ENCODE peak calls at places on chromosomes 16 and 17, in eight cellular contexts. One of them, this sample, is unnamed.
A peak's percentile ranks its signal among the peaks of the same experiment; 100 is the strongest.

GRCh38 chr16:89919535-89920406 is 1.1 kb downstream of the MC1R start:
- DNase-seq in fibroblast of pulmonary artery: no peak
- DNase-seq in PC-9: no peak
- DNase-seq in tibial artery: no peak
- DNase-seq in mucosa of descending colon: peak; percentile 51
- DNase-seq in uterus: no peak
- DNase-seq in kidney epithelial cell: no peak
- DNase-seq in CD8-positive, alpha-beta memory T cell: no peak
- DNase-seq in this sample: no peak

GRCh38 chr16:67806428-67807147 is at the start of the genes RANBP10 and TSNAXIP1:
- DNase-seq in fibroblast of pulmonary artery: peak; percentile 99
- DNase-seq in PC-9: peak; percentile 98
- DNase-seq in tibial artery: peak; percentile 99
- DNase-seq in mucosa of descending colon: peak; percentile 97
- DNase-seq in uterus: peak; percentile 98
- DNase-seq in kidney epithelial cell: peak; percentile 98
- DNase-seq in CD8-positive, alpha-beta memory T cell: peak; percentile 95
- DNase-seq in this sample: peak; percentile 95

GRCh38 chr17:71900830-71901229 is 220.0 kb upstream of the SOX9 start:
- DNase-seq in fibroblast of pulmonary artery: peak; percentile 3
- DNase-seq in PC-9: peak; percentile 93
- DNase-seq in tibial artery: no peak
- DNase-seq in mucosa of descending colon: no peak
- DNase-seq in uterus: no peak
- DNase-seq in kidney epithelial cell: peak; percentile 77
- DNase-seq in CD8-positive, alpha-beta memory T cell: no peak
- DNase-seq in this sample: no peak

GRCh38 chr16:76653390-76654026 is 376.3 kb downstream of the CNTNAP4 start:
- DNase-seq in fibroblast of pulmonary artery: peak; percentile 70
- DNase-seq in PC-9: peak; percentile 39
- DNase-seq in tibial artery: no peak
- DNase-seq in mucosa of descending colon: no peak
- DNase-seq in uterus: no peak
- DNase-seq in kidney epithelial cell: peak; percentile 18
- DNase-seq in CD8-positive, alpha-beta memory T cell: no peak
- DNase-seq in this sample: no peak

GRCh38 chr17:3838206-3838605 is 7.8 kb downstream of the NCBP3 start:
- DNase-seq in fibroblast of pulmonary artery: no peak
- DNase-seq in PC-9: peak; percentile 86
- DNase-seq in tibial artery: no peak
- DNase-seq in mucosa of descending colon: peak; percentile 90
- DNase-seq in uterus: no peak
- DNase-seq in kidney epithelial cell: no peak
- DNase-seq in CD8-positive, alpha-beta memory T cell: no peak
- DNase-seq in this sample: no peak

GRCh38 chr17:50721194-50722010 is 2.0 kb downstream of the LUC7L3 start:
- DNase-seq in fibroblast of pulmonary artery: no peak
- DNase-seq in PC-9: no peak
- DNase-seq in tibial artery: no peak
- DNase-seq in mucosa of descending colon: no peak
- DNase-seq in uterus: no peak
- DNase-seq in kidney epithelial cell: no peak
- DNase-seq in CD8-positive, alpha-beta memory T cell: no peak
- DNase-seq in this sample: no peak

GRCh38 chr17:27502526-27503324 is 46.5 kb downstream of the KSR1 start:
- DNase-seq in fibroblast of pulmonary artery: peak; percentile 82
- DNase-seq in PC-9: no peak
- DNase-seq in tibial artery: no peak
- DNase-seq in mucosa of descending colon: no peak
- DNase-seq in uterus: no peak
- DNase-seq in kidney epithelial cell: peak; percentile 83
- DNase-seq in CD8-positive, alpha-beta memory T cell: no peak
- DNase-seq in this sample: no peak

GRCh38 chr16:67679935-67680897 is 13.6 kb downstream of the C16orf86 start:
- DNase-seq in fibroblast of pulmonary artery: no peak
- DNase-seq in PC-9: no peak
- DNase-seq in tibial artery: no peak
- DNase-seq in mucosa of descending colon: no peak
- DNase-seq in uterus: no peak
- DNase-seq in kidney epithelial cell: no peak
- DNase-seq in CD8-positive, alpha-beta memory T cell: no peak
- DNase-seq in this sample: no peak

GRCh38 chr16:84331998-84332780 is 36.1 kb upstream of the ATP2C2 start:
- DNase-seq in fibroblast of pulmonary artery: no peak
- DNase-seq in PC-9: no peak
- DNase-seq in tibial artery: no peak
- DNase-seq in mucosa of descending colon: no peak
- DNase-seq in uterus: no peak
- DNase-seq in kidney epithelial cell: peak; percentile 41
- DNase-seq in CD8-positive, alpha-beta memory T cell: no peak
- DNase-seq in this sample: no peak

GRCh38 chr16:2023098-2023925 is 3.4 kb upstream of the NHERF2 start:
- DNase-seq in fibroblast of pulmonary artery: peak; percentile 89
- DNase-seq in PC-9: peak; percentile 61
- DNase-seq in tibial artery: peak; percentile 88
- DNase-seq in mucosa of descending colon: peak; percentile 95
- DNase-seq in uterus: peak; percentile 90
- DNase-seq in kidney epithelial cell: no peak
- DNase-seq in CD8-positive, alpha-beta memory T cell: peak; percentile 95
- DNase-seq in this sample: peak; percentile 97

GRCh38 chr16:2016407-2016922 is 3.1 kb upstream of the NPW start:
- DNase-seq in fibroblast of pulmonary artery: no peak
- DNase-seq in PC-9: no peak
- DNase-seq in tibial artery: no peak
- DNase-seq in mucosa of descending colon: no peak
- DNase-seq in uterus: no peak
- DNase-seq in kidney epithelial cell: no peak
- DNase-seq in CD8-positive, alpha-beta memory T cell: no peak
- DNase-seq in this sample: no peak

GRCh38 chr16:2022723-2023097 is 3.1 kb downstream of the NPW start:
- DNase-seq in fibroblast of pulmonary artery: peak; percentile 62
- DNase-seq in PC-9: no peak
- DNase-seq in tibial artery: no peak
- DNase-seq in mucosa of descending colon: no peak
- DNase-seq in uterus: no peak
- DNase-seq in kidney epithelial cell: no peak
- DNase-seq in CD8-positive, alpha-beta memory T cell: no peak
- DNase-seq in this sample: no peak

GRCh38 chr16:2019500-2019899 is at the start of gene NPW:
- DNase-seq in fibroblast of pulmonary artery: no peak
- DNase-seq in PC-9: no peak
- DNase-seq in tibial artery: no peak
- DNase-seq in mucosa of descending colon: no peak
- DNase-seq in uterus: no peak
- DNase-seq in kidney epithelial cell: no peak
- DNase-seq in CD8-positive, alpha-beta memory T cell: no peak
- DNase-seq in this sample: no peak

DNA sequence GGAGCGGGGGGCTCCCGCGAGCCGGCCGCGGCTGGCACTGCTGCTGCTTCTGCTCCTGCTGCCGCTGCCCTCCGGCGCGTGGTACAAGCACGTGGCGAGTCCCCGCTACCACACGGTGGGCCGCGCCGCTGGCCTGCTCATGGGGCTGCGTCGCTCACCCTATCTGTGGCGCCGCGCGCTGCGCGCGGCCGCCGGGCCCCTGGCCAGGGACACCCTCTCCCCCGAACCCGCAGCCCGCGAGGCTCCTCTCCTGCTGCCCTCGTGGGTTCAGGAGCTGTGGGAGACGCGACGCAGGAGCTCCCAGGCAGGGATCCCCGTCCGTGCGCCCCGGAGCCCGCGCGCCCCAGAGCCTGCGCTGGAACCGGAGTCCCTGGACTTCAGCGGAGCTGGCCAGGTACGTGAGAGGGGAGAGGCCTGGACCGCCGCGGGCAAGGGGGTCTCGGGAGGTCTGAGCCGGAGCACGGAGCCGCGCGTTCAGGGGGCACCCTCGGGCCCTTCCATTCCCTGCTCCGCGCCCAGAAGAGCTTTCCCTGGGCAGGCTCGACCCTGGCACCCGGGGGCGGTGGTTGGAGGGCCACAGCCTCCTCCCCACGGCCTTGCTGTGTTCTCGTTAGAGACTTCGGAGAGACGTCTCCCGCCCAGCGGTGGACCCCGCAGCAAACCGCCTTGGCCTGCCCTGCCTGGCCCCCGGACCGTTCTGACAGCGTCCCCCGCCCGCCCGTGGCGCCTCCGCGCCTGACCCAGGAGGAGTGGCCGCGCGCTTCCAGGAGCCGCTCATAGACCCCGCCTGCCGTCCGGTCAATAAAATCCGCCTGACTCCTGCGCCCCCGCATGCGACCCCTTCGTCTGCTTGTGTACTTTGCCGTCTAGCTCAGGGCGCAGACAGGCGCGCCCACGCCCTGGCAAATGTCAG is 590 bp downstream of the NPW start:
- DNase-seq in fibroblast of pulmonary artery: no peak
- DNase-seq in PC-9: no peak
- DNase-seq in tibial artery: no peak
- DNase-seq in mucosa of descending colon: no peak
- DNase-seq in uterus: no peak
- DNase-seq in kidney epithelial cell: no peak
- DNase-seq in CD8-positive, alpha-beta memory T cell: no peak
- DNase-seq in this sample: no peak
- H3K4me3 ChIP-seq in fibroblast of pulmonary artery: no peak overlapping the region
- H3K4me3 ChIP-seq in PC-9: no peak overlapping the region
- H3K4me3 ChIP-seq in tibial artery: no peak overlapping the region
- H3K4me3 ChIP-seq in mucosa of descending colon: no peak overlapping the region
- H3K4me3 ChIP-seq in uterus: no peak overlapping the region
- H3K4me3 ChIP-seq in kidney epithelial cell: no peak overlapping the region
- H3K4me3 ChIP-seq in CD8-positive, alpha-beta memory T cell: no peak overlapping the region
- H3K4me3 ChIP-seq in this sample: no peak overlapping the region

DNA sequence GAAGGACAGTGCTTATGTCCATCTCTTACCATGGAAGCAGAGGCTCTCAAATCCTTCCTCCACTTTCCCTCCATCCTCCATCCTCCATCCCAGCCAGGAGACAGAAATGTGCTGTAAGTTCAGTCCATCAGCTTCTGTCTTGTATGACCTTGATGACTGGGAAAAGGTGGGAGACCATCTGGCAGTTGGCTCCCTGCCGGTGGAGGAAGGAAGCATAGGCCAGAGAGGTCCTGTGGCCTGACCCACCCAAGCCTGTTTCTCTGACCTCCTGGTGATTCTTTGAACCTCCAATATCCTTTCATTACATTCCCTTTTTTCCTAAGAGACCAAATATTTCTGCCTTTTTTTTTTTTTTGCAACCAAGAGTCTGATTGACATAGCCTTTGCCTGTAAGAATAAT is 215.3 kb downstream of the ABCC12 start:
- DNase-seq in fibroblast of pulmonary artery: no peak
- DNase-seq in PC-9: no peak
- DNase-seq in tibial artery: no peak
- DNase-seq in mucosa of descending colon: no peak
- DNase-seq in uterus: no peak
- DNase-seq in kidney epithelial cell: no peak
- DNase-seq in CD8-positive, alpha-beta memory T cell: no peak
- DNase-seq in this sample: no peak
- H3K4me3 ChIP-seq in fibroblast of pulmonary artery: no peak overlapping the region
- H3K4me3 ChIP-seq in PC-9: no peak overlapping the region
- H3K4me3 ChIP-seq in tibial artery: no peak overlapping the region
- H3K4me3 ChIP-seq in mucosa of descending colon: no peak overlapping the region
- H3K4me3 ChIP-seq in uterus: no peak overlapping the region
- H3K4me3 ChIP-seq in kidney epithelial cell: no peak overlapping the region
- H3K4me3 ChIP-seq in CD8-positive, alpha-beta memory T cell: no peak overlapping the region
- H3K4me3 ChIP-seq in this sample: no peak overlapping the region

DNA sequence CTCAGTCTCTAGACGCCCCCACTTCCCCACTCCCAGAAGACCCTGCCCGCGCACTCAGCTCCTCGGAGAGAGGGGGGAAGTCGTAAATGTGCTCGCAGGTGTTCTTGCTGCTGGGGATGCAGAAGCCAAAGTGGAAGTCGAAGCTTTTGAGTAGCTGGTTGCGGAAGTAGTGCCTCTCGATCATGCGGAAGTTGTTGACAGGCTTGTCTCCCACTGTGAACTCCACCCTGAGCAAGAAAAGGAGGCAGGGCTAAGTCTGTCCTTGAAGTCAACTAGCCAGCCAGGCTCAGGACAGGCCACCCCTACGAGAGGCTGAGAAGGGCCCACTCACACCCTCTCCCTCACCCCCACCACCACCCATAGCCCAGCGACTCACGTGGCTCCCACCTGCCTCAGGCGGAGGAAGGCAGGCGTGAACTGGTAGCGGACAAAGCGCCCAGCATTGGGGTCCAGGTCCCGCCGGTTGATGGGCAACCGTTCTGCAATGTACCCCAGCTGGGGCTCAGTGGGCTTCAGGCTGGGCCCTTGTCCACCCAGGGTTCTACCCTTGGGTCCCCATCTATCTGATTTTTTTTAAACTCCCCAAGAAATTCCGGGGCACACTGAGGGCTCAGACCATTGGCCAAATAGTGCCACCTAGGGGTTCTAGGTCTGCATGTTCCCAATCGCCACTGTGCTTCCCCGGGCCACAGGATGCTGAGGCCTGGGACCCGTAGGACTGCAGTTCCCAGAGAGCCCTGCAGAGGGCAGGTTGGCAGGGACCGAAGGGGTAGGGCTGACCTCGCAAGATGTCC is 4.6 kb downstream of the UNC119 start:
- DNase-seq in fibroblast of pulmonary artery: peak; percentile 77
- DNase-seq in PC-9: peak; percentile 53
- DNase-seq in tibial artery: peak; percentile 52
- DNase-seq in mucosa of descending colon: peak; percentile 80
- DNase-seq in uterus: peak; percentile 46
- DNase-seq in kidney epithelial cell: no peak
- DNase-seq in CD8-positive, alpha-beta memory T cell: peak; percentile 27
- DNase-seq in this sample: peak; percentile 73
- H3K4me3 ChIP-seq in fibroblast of pulmonary artery: no peak overlapping the region
- H3K4me3 ChIP-seq in PC-9: no peak overlapping the region
- H3K4me3 ChIP-seq in tibial artery: no peak overlapping the region
- H3K4me3 ChIP-seq in mucosa of descending colon: no peak overlapping the region
- H3K4me3 ChIP-seq in uterus: no peak overlapping the region
- H3K4me3 ChIP-seq in kidney epithelial cell: no peak overlapping the region
- H3K4me3 ChIP-seq in CD8-positive, alpha-beta memory T cell: no peak overlapping the region
- H3K4me3 ChIP-seq in this sample: no peak overlapping the region

GRCh38 chr17:58111676-58112075 is 28.5 kb downstream of the DYNLL2 start:
- DNase-seq in fibroblast of pulmonary artery: no peak
- DNase-seq in PC-9: no peak
- DNase-seq in tibial artery: no peak
- DNase-seq in mucosa of descending colon: no peak
- DNase-seq in uterus: no peak
- DNase-seq in kidney epithelial cell: no peak
- DNase-seq in CD8-positive, alpha-beta memory T cell: no peak
- DNase-seq in this sample: no peak
- H3K4me3 ChIP-seq in fibroblast of pulmonary artery: no peak overlapping the region
- H3K4me3 ChIP-seq in PC-9: no peak overlapping the region
- H3K4me3 ChIP-seq in tibial artery: no peak overlapping the region
- H3K4me3 ChIP-seq in mucosa of descending colon: no peak overlapping the region
- H3K4me3 ChIP-seq in uterus: no peak overlapping the region
- H3K4me3 ChIP-seq in kidney epithelial cell: no peak overlapping the region
- H3K4me3 ChIP-seq in CD8-positive, alpha-beta memory T cell: no peak overlapping the region
- H3K4me3 ChIP-seq in this sample: no peak overlapping the region